ENCODE peak calls at places on chromosomes 2 and 18, in seven cellular contexts. A, L, S, I, J, W and O are unnamed samples.
A peak's percentile ranks its signal among the peaks of the same experiment; 100 is the strongest.

GRCh38 chr18:13222371-13223281 is 4.1 kb downstream of the LDLRAD4 start:
- DNase-seq in A (no peak), L (peak; percentile 80), S (no peak), I (peak; percentile 37), J (peak; percentile 43), W (no peak), O (no peak)

GRCh38 chr2:226796840-226797288 is 2.8 kb downstream of the IRS1 start:
- DNase-seq in A (no peak), L (peak; percentile 24), S (no peak), I (peak; percentile 76), J (peak; percentile 73), W (no peak), O (peak; percentile 36)

GRCh38 chr2:96118698-96119388 is 2.5 kb upstream of the ADRA2B start:
- DNase-seq in A (no peak), L (no peak), S (no peak), I (no peak), J (no peak), W (no peak), O (peak; percentile 46)

GRCh38 chr18:38367473-38367872 is 801.9 kb upstream of the CELF4 start:
- DNase-seq in A (no peak), L (no peak), S (no peak), I (no peak), J (no peak), W (no peak), O (no peak)

GRCh38 chr2:182360012-182360662 is 66.7 kb downstream of the PDE1A start:
- DNase-seq in A (no peak), L (peak; percentile 51), S (no peak), I (peak; percentile 79), J (no peak), W (no peak), O (no peak)

GRCh38 chr2:214376631-214377624 is 33.9 kb upstream of the VWC2L start:
- DNase-seq in A (no peak), L (no peak), S (no peak), I (peak; percentile 20), J (no peak), W (no peak), O (no peak)

GRCh38 chr2:192783643-192784042 is 588.9 kb upstream of the TMEFF2 start:
- DNase-seq in A (no peak), L (no peak), S (no peak), I (no peak), J (no peak), W (no peak), O (no peak)

GRCh38 chr18:61606068-61606660 is 272.9 kb downstream of the CDH20 start:
- DNase-seq in A (no peak), L (no peak), S (no peak), I (peak; percentile 39), J (peak; percentile 26), W (no peak), O (no peak)

GRCh38 chr18:78006805-78007204 is 757.2 kb downstream of the GALR1 start:
- DNase-seq in A (no peak), L (no peak), S (no peak), I (no peak), J (no peak), W (no peak), O (no peak)

GRCh38 chr2:172307800-172308199 is 119.6 kb upstream of the ITGA6 start:
- DNase-seq in A (no peak), L (peak; percentile 77), S (no peak), I (no peak), J (no peak), W (no peak), O (no peak)

GRCh38 chr2:152062130-152063091 is 36.4 kb downstream of the CACNB4 start:
- DNase-seq in A (no peak), L (no peak), S (peak; percentile 28), I (peak; percentile 73), J (peak; percentile 38), W (no peak), O (no peak)

GRCh38 chr2:11976090-11976489 is 229.7 kb downstream of the LPIN1 start:
- DNase-seq in A (no peak), L (no peak), S (no peak), I (no peak), J (no peak), W (no peak), O (no peak)

GRCh38 chr18:58805482-58806187 is 59.0 kb upstream of the ZNF532 start:
- DNase-seq in A (no peak), L (no peak), S (no peak), I (no peak), J (no peak), W (no peak), O (peak; percentile 42)

GRCh38 chr2:210617732-210618330 is 61.4 kb downstream of the CPS1 start:
- DNase-seq in A (peak; percentile 11), L (no peak), S (peak; percentile 15), I (peak; percentile 49), J (no peak), W (no peak), O (no peak)

GRCh38 chr2:128041561-128041960 is 13.7 kb upstream of the SAP130 start:
- DNase-seq in A (peak; percentile 6), L (no peak), S (no peak), I (no peak), J (no peak), W (no peak), O (no peak)

GRCh38 chr2:72222829-72223564 is 75.3 kb upstream of the CYP26B1 start:
- DNase-seq in A (no peak), L (no peak), S (no peak), I (peak; percentile 87), J (no peak), W (no peak), O (no peak)

GRCh38 chr2:216554755-216555154 is 56.1 kb downstream of the RPL37A start:
- DNase-seq in A (no peak), L (no peak), S (no peak), I (no peak), J (no peak), W (no peak), O (peak; percentile 90)

GRCh38 chr2:3704647-3705046 is 1.3 kb downstream of the DCDC2C start:
- DNase-seq in A (no peak), L (no peak), S (no peak), I (no peak), J (no peak), W (no peak), O (no peak)

GRCh38 chr2:125721072-125721721 is 934.8 kb upstream of the GYPC start:
- DNase-seq in A (no peak), L (no peak), S (no peak), I (no peak), J (no peak), W (no peak), O (no peak)

DNA sequence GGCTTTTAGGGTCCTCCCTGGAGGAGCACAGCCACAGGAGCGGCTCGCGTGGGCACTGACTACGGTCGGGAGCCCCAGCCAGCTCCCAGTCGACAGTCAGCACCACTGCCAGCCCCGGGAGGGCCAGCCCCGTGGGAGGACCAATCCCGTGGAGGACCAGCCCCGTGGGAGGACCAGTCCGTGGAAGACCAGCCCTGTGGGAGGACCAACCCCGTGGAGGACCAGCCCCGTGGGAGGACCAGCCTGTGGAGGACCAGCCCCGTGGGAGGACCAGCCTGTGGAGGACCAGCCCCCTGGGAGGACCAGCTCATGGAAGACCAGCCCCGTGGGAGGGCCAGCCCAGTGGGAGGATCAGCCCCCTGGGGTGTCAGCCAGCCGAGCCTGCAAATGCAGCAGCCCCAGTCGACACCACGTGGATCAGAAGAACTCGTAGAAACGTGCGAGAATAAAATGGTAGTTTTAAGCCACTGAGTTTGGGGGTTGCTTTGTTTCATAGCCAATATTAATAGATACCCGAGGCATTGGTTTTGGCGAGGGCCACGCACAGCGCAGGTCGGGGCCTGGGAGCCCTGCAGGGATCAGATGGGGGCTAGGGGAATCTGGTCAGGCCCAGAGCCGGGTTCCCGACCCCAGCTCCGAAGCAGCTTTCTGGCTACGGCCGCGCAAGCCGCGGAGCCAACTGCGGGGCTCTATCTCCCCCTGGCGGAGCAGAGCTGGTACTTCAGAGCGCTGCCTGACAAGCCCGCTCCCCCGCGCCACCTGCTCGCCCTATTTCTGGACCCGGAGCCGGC is 73.0 kb downstream of the TEX51 start:
- DNase-seq in A (peak; percentile 77), L (peak; percentile 78), S (peak; percentile 61), I (peak; percentile 39), J (peak; percentile 59), W (peak; percentile 56), O (peak; percentile 26)
- TF ChIP-seq POLR2A in A (no peak), L (no peak), S (no peak), I (no peak), J (no peak), W (no peak), O (no peak)

GRCh38 chr2:120499784-120500495 is 154.0 kb downstream of the INHBB start:
- DNase-seq in A (no peak), L (no peak), S (no peak), I (no peak), J (no peak), W (no peak), O (no peak)
- TF ChIP-seq POLR2A in A (no peak), L (no peak), S (no peak), I (no peak), J (no peak), W (no peak), O (no peak)

DNA sequence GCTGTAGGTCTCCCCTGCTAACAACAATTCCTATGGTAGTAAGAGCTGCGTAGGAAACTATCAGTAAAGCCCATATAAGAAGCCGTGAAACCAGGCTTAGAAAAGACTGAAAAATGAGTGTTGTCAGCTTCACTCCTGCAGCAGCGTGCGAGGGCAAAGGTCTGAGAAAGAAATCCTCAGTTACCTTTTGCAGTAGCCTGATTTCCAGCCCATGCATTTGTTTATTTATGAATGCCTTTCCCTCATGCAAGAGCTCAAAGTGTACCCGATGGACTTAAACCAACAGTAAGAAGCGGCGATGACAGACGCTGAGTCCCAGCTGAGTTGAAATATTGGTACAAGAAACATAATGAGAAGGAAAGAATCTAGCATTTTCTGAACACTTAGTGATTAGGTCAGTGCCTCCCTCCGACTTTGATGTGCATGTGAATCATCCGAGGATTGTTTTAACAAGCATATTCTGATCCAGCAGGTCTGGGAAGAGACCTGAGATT is 15.0 kb upstream of the POLI start:
- DNase-seq in A (no peak), L (no peak), S (no peak), I (peak; percentile 20), J (no peak), W (no peak), O (no peak)
- TF ChIP-seq POLR2A in A (no peak), L (no peak), S (no peak), I (no peak), J (no peak), W (no peak), O (no peak)

GRCh38 chr2:149021761-149022160 is 16.7 kb upstream of the LYPD6B start:
- DNase-seq in A (no peak), L (no peak), S (no peak), I (no peak), J (no peak), W (no peak), O (no peak)
- TF ChIP-seq POLR2A in A (no peak), L (no peak), S (no peak), I (no peak), J (no peak), W (no peak), O (no peak)